ENCODE peak calls at places on chromosomes 5 and 9, in six cellular contexts. H is A549, K is heart right ventricle, V is T-helper 17 cell, O is heart left ventricle, Q is left lung. X is an unnamed sample.

GRCh38 chr9:109499631-109500120 is 1.6 kb upstream of the PTPN3 start:
- ATAC-seq in H (peak; percentile 82), K (peak; percentile 86), V (no peak), O (peak; percentile 95), Q (peak; percentile 95), X (peak; percentile 74)

GRCh38 chr9:132411091-132411508 is 1.1 kb downstream of the CFAP77 start:
- ATAC-seq in H (peak; percentile 61), K (peak; percentile 49), V (peak; percentile 72), O (peak; percentile 41), Q (peak; percentile 72), X (no peak)

GRCh38 chr5:65394078-65394477 is 87.6 kb downstream of the ADAMTS6 start:
- ATAC-seq in H (peak; percentile 62), K (peak; percentile 71), V (no peak), O (peak; percentile 70), Q (peak; percentile 29), X (peak; percentile 85)

GRCh38 chr9:131299346-131299745 is 9.8 kb downstream of the PLPP7 start:
- ATAC-seq in H (no peak), K (peak; percentile 57), V (no peak), O (peak; percentile 80), Q (no peak), X (no peak)

GRCh38 chr9:92191801-92192200 is 76.6 kb upstream of the SPTLC1 start:
- ATAC-seq in H (no peak), K (no peak), V (no peak), O (no peak), Q (no peak), X (no peak)

GRCh38 chr9:83491413-83491812 is 46.8 kb downstream of the FRMD3 start:
- ATAC-seq in H (no peak), K (no peak), V (no peak), O (no peak), Q (no peak), X (no peak)

GRCh38 chr5:9380108-9380507 is 165.8 kb downstream of the SEMA5A start:
- ATAC-seq in H (no peak), K (no peak), V (no peak), O (no peak), Q (peak; percentile 52), X (no peak)

GRCh38 chr9:122374885-122375420 is 4.1 kb downstream of the PTGS1 start:
- ATAC-seq in H (peak; percentile 14), K (peak; percentile 87), V (no peak), O (peak; percentile 91), Q (peak; percentile 68), X (peak; percentile 90)

GRCh38 chr5:173988554-173989431 is at the start of gene C5orf47:
- ATAC-seq in H (no peak), K (no peak), V (no peak), O (no peak), Q (no peak), X (no peak)

GRCh38 chr5:137712268-137712667 is 23.6 kb downstream of the KLHL3 start:
- ATAC-seq in H (no peak), K (no peak), V (no peak), O (no peak), Q (no peak), X (no peak)

GRCh38 chr5:56693220-56693579 is 122.1 kb upstream of the MAP3K1 start:
- ATAC-seq in H (no peak), K (no peak), V (peak; percentile 36), O (no peak), Q (no peak), X (no peak)

GRCh38 chr5:115463985-115464384 is 80.6 kb downstream of the FEM1C start:
- ATAC-seq in H (no peak), K (no peak), V (no peak), O (no peak), Q (no peak), X (no peak)

GRCh38 chr5:76604838-76605237 is 18.4 kb downstream of the F2RL2 start:
- ATAC-seq in H (no peak), K (no peak), V (no peak), O (no peak), Q (no peak), X (no peak)

GRCh38 chr5:34044950-34045525 is 2.0 kb upstream of the C1QTNF3 start:
- ATAC-seq in H (no peak), K (no peak), V (peak; percentile 55), O (peak; percentile 84), Q (no peak), X (no peak)

GRCh38 chr9:20312732-20313131 is 309.6 kb downstream of the MLLT3 start:
- ATAC-seq in H (no peak), K (no peak), V (no peak), O (no peak), Q (no peak), X (no peak)

GRCh38 chr5:80741015-80741414 is 86.2 kb upstream of the DHFR start:
- ATAC-seq in H (no peak), K (no peak), V (no peak), O (no peak), Q (no peak), X (no peak)

GRCh38 chr5:121731377-121731776 is 120.3 kb upstream of the FTMT start:
- ATAC-seq in H (no peak), K (peak; percentile 71), V (no peak), O (peak; percentile 99), Q (no peak), X (no peak)

GRCh38 chr5:82785941-82786340 is 291.3 kb downstream of the TMEM167A start:
- ATAC-seq in H (no peak), K (no peak), V (no peak), O (no peak), Q (no peak), X (no peak)

GRCh38 chr5:68950111-68950510 is 143.7 kb upstream of the SLC30A5 start:
- ATAC-seq in H (no peak), K (no peak), V (no peak), O (no peak), Q (peak; percentile 38), X (no peak)

GRCh38 chr5:66981266-66981665 is 215.3 kb downstream of the CD180 start:
- ATAC-seq in H (no peak), K (no peak), V (no peak), O (peak; percentile 37), Q (peak; percentile 47), X (no peak)

GRCh38 chr9:110571801-110572490 is 7.6 kb downstream of the SVEP1 start:
- ATAC-seq in H (no peak), K (no peak), V (no peak), O (peak; percentile 51), Q (no peak), X (peak; percentile 19)

GRCh38 chr5:154370119-154370518 is 75.7 kb upstream of the SAP30L start:
- ATAC-seq in H (no peak), K (no peak), V (no peak), O (no peak), Q (no peak), X (no peak)

GRCh38 chr5:136586196-136586595 is 220.9 kb upstream of the TRPC7 start:
- ATAC-seq in H (no peak), K (no peak), V (no peak), O (no peak), Q (no peak), X (no peak)

DNA sequence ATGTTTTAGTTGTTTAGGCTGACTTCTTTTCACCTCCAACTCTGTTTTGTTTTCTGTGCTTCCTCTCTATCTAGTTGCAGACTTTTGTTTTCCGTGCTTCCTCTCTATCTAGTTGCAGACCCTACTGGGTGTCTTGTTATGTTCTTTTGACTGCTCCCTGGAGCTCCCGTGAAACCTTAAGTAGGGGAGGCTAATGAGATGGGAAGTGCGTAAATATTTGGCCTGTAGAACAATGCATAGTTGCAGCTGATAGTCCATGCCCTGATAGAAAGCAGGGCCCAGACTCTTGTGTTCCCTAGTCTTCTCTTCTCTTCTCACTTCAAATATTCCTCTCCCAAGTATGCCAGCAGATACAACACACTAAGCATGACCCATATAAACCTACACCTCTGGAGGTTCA is 757.0 kb downstream of the BRINP1 start:
- ATAC-seq in H (no peak), K (no peak), V (no peak), O (no peak), Q (no peak), X (no peak)
- H3K9me3 ChIP-seq in H (no peaks in the 10 kb centered on the region), K (no peaks in the 10 kb centered on the region), V (no peaks in the 10 kb centered on the region), O (no peaks in the 10 kb centered on the region), Q (no peaks in the 10 kb centered on the region), X (no peaks in the 10 kb centered on the region)

GRCh38 chr5:171477101-171477500 is 57.7 kb downstream of the FGF18 start:
- ATAC-seq in H (no peak), K (no peak), V (no peak), O (no peak), Q (no peak), X (no peak)

GRCh38 chr5:171478946-171479775 is 59.7 kb downstream of the FGF18 start:
- ATAC-seq in H (no peak), K (no peak), V (peak; percentile 77), O (no peak), Q (no peak), X (no peak)

GRCh38 chr5:171475551-171476035 is 56.1 kb downstream of the FGF18 start:
- ATAC-seq in H (no peak), K (no peak), V (no peak), O (no peak), Q (no peak), X (no peak)

GRCh38 chr5:171479776-171480125 is 60.3 kb downstream of the FGF18 start:
- ATAC-seq in H (no peak), K (no peak), V (peak; percentile 9), O (no peak), Q (no peak), X (no peak)

DNA sequence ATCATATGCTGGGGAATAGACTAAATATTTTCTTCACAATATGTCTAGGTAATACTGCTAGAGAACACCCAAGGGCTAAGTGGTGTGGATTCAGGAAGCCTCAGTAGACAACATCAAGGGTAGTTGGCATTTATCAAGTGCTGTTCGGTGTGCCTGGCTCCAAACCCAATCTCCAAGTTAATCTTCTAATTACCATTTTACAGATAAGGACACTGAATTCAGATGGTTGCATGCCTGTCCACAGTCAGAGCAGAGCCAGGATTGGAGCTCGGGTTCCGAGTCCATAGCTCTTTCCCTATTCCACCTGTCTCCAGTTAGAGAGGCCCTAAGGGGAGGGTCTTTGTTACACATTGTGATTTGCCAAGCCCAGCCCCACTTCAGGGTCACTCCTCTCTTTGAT is 58.2 kb downstream of the FGF18 start:
- ATAC-seq in H (no peak), K (no peak), V (no peak), O (no peak), Q (no peak), X (no peak)
- H3K9me3 ChIP-seq in H (no peaks in the 10 kb centered on the region), K (no peaks in the 10 kb centered on the region), V (no peaks in the 10 kb centered on the region), O (no peaks in the 10 kb centered on the region), Q (no peaks in the 10 kb centered on the region), X (no peaks in the 10 kb centered on the region)

GRCh38 chr5:18091758-18092157 is 457.5 kb downstream of the TAF11L14 start:
- ATAC-seq in H (no peak), K (no peak), V (no peak), O (no peak), Q (no peak), X (no peak)
- H3K9me3 ChIP-seq in H (no peaks in the 10 kb centered on the region), K (no peaks in the 10 kb centered on the region), V (no peaks in the 10 kb centered on the region), O (no peaks in the 10 kb centered on the region), Q (no peaks in the 10 kb centered on the region), X (no peaks in the 10 kb centered on the region)

DNA sequence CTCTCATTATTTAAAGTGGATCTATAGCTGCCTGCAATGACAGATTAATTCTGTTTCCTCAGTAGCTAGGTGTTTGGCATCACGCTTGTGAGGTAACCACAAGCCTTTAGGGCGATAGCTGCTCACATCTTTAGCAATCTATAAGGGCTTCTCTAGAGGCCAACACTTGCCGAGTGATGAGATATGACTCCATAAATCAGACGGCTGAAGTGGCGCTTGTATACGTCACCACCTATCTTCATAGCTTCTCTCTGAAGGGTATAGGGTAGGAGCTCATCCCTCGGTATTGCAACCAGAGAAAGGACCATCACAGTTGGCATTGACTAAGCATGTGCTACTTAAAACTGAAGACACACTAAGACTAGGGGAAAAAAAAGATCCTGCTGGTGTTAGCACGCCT is 37.7 kb downstream of the PSMB7 start:
- ATAC-seq in H (peak; percentile 12), K (no peak), V (no peak), O (peak; percentile 26), Q (no peak), X (no peak)
- H3K9me3 ChIP-seq in H (peaks cover 13% of the 10 kb centered on the region), K (no peaks in the 10 kb centered on the region), V (no peaks in the 10 kb centered on the region), O (no peaks in the 10 kb centered on the region), Q (no peaks in the 10 kb centered on the region), X (no peaks in the 10 kb centered on the region)

GRCh38 chr5:158340608-158341007 is 481.7 kb upstream of the CLINT1 start:
- ATAC-seq in H (no peak), K (no peak), V (no peak), O (no peak), Q (no peak), X (no peak)
- H3K9me3 ChIP-seq in H (no peaks in the 10 kb centered on the region), K (no peaks in the 10 kb centered on the region), V (no peaks in the 10 kb centered on the region), O (no peaks in the 10 kb centered on the region), Q (no peaks in the 10 kb centered on the region), X (peaks cover 12% of the 10 kb centered on the region)